ENCODE peak calls at places on chromosomes 3 and 15, in six cellular contexts. Z is body of pancreas, P is AG08396, L is HS-5, N is C1 segment of cervical spinal cord, J is T-helper 1 cell. U is an unnamed sample.

GRCh38 chr15:50250789-50251394 is 14.6 kb downstream of the HDC start:
- DNase-seq in N (no peak), L (no peak), J (no peak), Z (no peak), P (no peak), U (no peak)

GRCh38 chr3:66393486-66394260 is 107.1 kb downstream of the LRIG1 start:
- DNase-seq in L (no peak), Z (no peak), P (no peak), N (no peak), J (peak; percentile 22), U (peak; percentile 43)

GRCh38 chr3:126017310-126017709 is 48.3 kb downstream of the ROPN1B start:
- DNase-seq in N (no peak), Z (no peak), P (no peak), J (no peak), L (no peak), U (no peak)

GRCh38 chr15:87528873-87529272 is 727.7 kb downstream of the NTRK3 start:
- DNase-seq in Z (no peak), J (no peak), P (no peak), L (peak; percentile 32), N (no peak), U (no peak)

GRCh38 chr3:8490079-8490552 is 11.5 kb upstream of the LMCD1 start:
- DNase-seq in N (no peak), P (peak; percentile 68), Z (peak; percentile 51), J (no peak), L (peak; percentile 96), U (no peak)

GRCh38 chr3:32421991-32422859 is 30.6 kb downstream of the CMTM7 start:
- DNase-seq in L (peak; percentile 36), Z (peak; percentile 97), N (no peak), J (no peak), P (peak; percentile 72), U (no peak)

GRCh38 chr3:42229942-42230688 is 35.9 kb downstream of the CCK start:
- DNase-seq in Z (no peak), J (no peak), L (peak; percentile 32), N (no peak), P (peak; percentile 69), U (no peak)

GRCh38 chr15:77373441-77373840 is 46.5 kb downstream of the PEAK1 start:
- DNase-seq in Z (no peak), P (no peak), N (no peak), L (no peak), J (no peak), U (no peak)

GRCh38 chr3:66479532-66479947 is 21.3 kb downstream of the LRIG1 start:
- DNase-seq in Z (no peak), P (no peak), L (no peak), N (no peak), J (no peak), U (no peak)

GRCh38 chr15:62665449-62665848 is 377.1 kb upstream of the TPM1 start:
- DNase-seq in L (no peak), Z (no peak), N (no peak), J (no peak), P (no peak), U (no peak)

GRCh38 chr3:112519424-112520001 is 20.2 kb upstream of the BTLA start:
- DNase-seq in N (no peak), L (peak; percentile 44), J (no peak), Z (peak; percentile 56), P (peak; percentile 47), U (peak; percentile 11)

GRCh38 chr3:87422333-87422732 is 145.9 kb upstream of the POU1F1 start:
- DNase-seq in Z (no peak), P (no peak), J (no peak), N (no peak), L (no peak), U (no peak)